ENCODE peak calls at places on chromosomes 6 and 20, in five cellular contexts. E, R, J, G and Q are unnamed samples.

GRCh38 chr6:168404560-168404959 is 36.4 kb upstream of the SMOC2 start:
- DNase-seq in E (no peak), R (no peak), J (no peak), G (no peak), Q (peak)

GRCh38 chr6:35258858-35259193 is 709 bp upstream of the ZNF76 start:
- DNase-seq in E (no peak), R (peak), J (no peak), G (no peak), Q (no peak)

GRCh38 chr6:66772785-66773184 is 1065.8 kb upstream of the EYS start:
- DNase-seq in E (no peak), R (no peak), J (no peak), G (no peak), Q (no peak)

GRCh38 chr20:23435675-23436539 is 3.6 kb upstream of the CSTL1 start:
- DNase-seq in E (peak), R (peak), J (no peak), G (no peak), Q (no peak)

GRCh38 chr6:33380272-33380981 is 11.2 kb upstream of the KIFC1 start:
- DNase-seq in E (no peak), R (no peak), J (no peak), G (no peak), Q (no peak)

GRCh38 chr6:125524356-125524755 is 222.6 kb upstream of the HDDC2 start:
- DNase-seq in E (no peak), R (no peak), J (no peak), G (no peak), Q (no peak)

GRCh38 chr6:161166677-161167076 is 107.2 kb downstream of the AGPAT4 start:
- DNase-seq in E (no peak), R (no peak), J (no peak), G (no peak), Q (no peak)

GRCh38 chr20:15740046-15740775 is 833.0 kb downstream of the KIF16B start:
- DNase-seq in E (no peak), R (no peak), J (no peak), G (no peak), Q (no peak)

GRCh38 chr20:33016581-33017109 is 9.1 kb downstream of the BPIFB2 start:
- DNase-seq in E (no peak), R (no peak), J (no peak), G (no peak), Q (no peak)

GRCh38 chr6:37314803-37315515 is 38.8 kb upstream of the RNF8 start:
- DNase-seq in E (no peak), R (peak), J (peak), G (peak), Q (no peak)

GRCh38 chr6:88870728-88871330 is 92.6 kb downstream of the RNGTT start:
- DNase-seq in E (no peak), R (no peak), J (no peak), G (peak), Q (peak)

GRCh38 chr20:44396790-44397189 is 41.3 kb downstream of the HNF4A start:
- DNase-seq in E (no peak), R (no peak), J (no peak), G (no peak), Q (no peak)

GRCh38 chr6:36138667-36139066 is 8.4 kb downstream of the MAPK13 start:
- DNase-seq in E (no peak), R (no peak), J (no peak), G (no peak), Q (peak)

GRCh38 chr6:161694995-161695394 is 421.1 kb upstream of the AGPAT4 start:
- DNase-seq in E (no peak), R (no peak), J (no peak), G (no peak), Q (no peak)

GRCh38 chr20:58636983-58637421 is 14.1 kb upstream of the STX16 start:
- DNase-seq in E (no peak), R (no peak), J (no peak), G (no peak), Q (no peak)

GRCh38 chr6:108961985-108962384 is 113.8 kb downstream of the ARMC2 start:
- DNase-seq in E (no peak), R (no peak), J (no peak), G (no peak), Q (no peak)

GRCh38 chr6:169589699-169590257 is 112.1 kb downstream of the WDR27 start:
- DNase-seq in E (no peak), R (no peak), J (no peak), G (no peak), Q (no peak)

GRCh38 chr6:54191460-54191859 is 80.2 kb downstream of the MLIP start:
- DNase-seq in E (no peak), R (no peak), J (no peak), G (no peak), Q (no peak)

GRCh38 chr6:118584906-118585305 is 36.8 kb downstream of the PLN start:
- DNase-seq in E (no peak), R (no peak), J (no peak), G (no peak), Q (no peak)

GRCh38 chr6:5617179-5617578 is 355.9 kb downstream of the FARS2 start:
- DNase-seq in E (no peak), R (no peak), J (no peak), G (no peak), Q (no peak)

GRCh38 chr6:111850288-111850937 is 22.8 kb downstream of the FYN start:
- DNase-seq in E (no peak), R (no peak), J (no peak), G (no peak), Q (peak)

GRCh38 chr6:46925563-46926253 is 4.0 kb upstream of the ADGRF5 start:
- DNase-seq in E (no peak), R (peak), J (no peak), G (no peak), Q (no peak)

GRCh38 chr6:39684790-39685485 is 40.3 kb downstream of the KIF6 start:
- DNase-seq in E (no peak), R (no peak), J (no peak), G (no peak), Q (no peak)

GRCh38 chr20:22579711-22580697 is 4.4 kb downstream of the FOXA2 start:
- DNase-seq in E (no peak), R (peak), J (no peak), G (no peak), Q (no peak)

GRCh38 chr6:5087389-5087788 is 2.2 kb downstream of the PPP1R3G start:
- DNase-seq in E (no peak), R (no peak), J (no peak), G (peak), Q (peak)

GRCh38 chr6:112013051-112013450 is 40.9 kb upstream of the CCN6 start:
- DNase-seq in E (no peak), R (no peak), J (no peak), G (no peak), Q (no peak)

GRCh38 chr6:155388546-155388945 is 67.1 kb downstream of the NOX3 start:
- DNase-seq in E (no peak), R (no peak), J (no peak), G (no peak), Q (no peak)

GRCh38 chr20:38307371-38308046 is 3.6 kb downstream of the BPI start:
- DNase-seq in E (no peak), R (no peak), J (no peak), G (no peak), Q (no peak)

GRCh38 chr6:146481527-146481926 is 62.1 kb upstream of the RAB32 start:
- DNase-seq in E (no peak), R (no peak), J (no peak), G (no peak), Q (no peak)

GRCh38 chr6:14079433-14079832 is 38.1 kb upstream of the CD83 start:
- DNase-seq in E (no peak), R (no peak), J (no peak), G (no peak), Q (no peak)

GRCh38 chr20:53157443-53158408 is 185.6 kb downstream of the TSHZ2 start:
- DNase-seq in E (no peak), R (peak), J (peak), G (peak), Q (no peak)

GRCh38 chr20:17562804-17563305 is 7.0 kb upstream of the DSTN start:
- DNase-seq in E (no peak), R (no peak), J (no peak), G (no peak), Q (peak)

GRCh38 chr20:9301129-9302072 is 213.0 kb upstream of the LAMP5 start:
- DNase-seq in E (no peak), R (no peak), J (no peak), G (no peak), Q (no peak)

GRCh38 chr6:41731561-41732086 is 3.8 kb downstream of the TFEB start:
- DNase-seq in E (no peak), R (no peak), J (no peak), G (no peak), Q (no peak)

GRCh38 chr6:41732149-41732548 is 3.3 kb downstream of the TFEB start:
- DNase-seq in E (no peak), R (no peak), J (no peak), G (no peak), Q (no peak)

GRCh38 chr6:41733707-41734665 is 1.4 kb downstream of the TFEB start:
- DNase-seq in E (peak), R (peak), J (no peak), G (no peak), Q (peak)

GRCh38 chr6:41733349-41733706 is 2.1 kb downstream of the TFEB start:
- DNase-seq in E (no peak), R (no peak), J (no peak), G (no peak), Q (peak)

GRCh38 chr6:41732601-41733348 is 2.6 kb downstream of the TFEB start:
- DNase-seq in E (no peak), R (peak), J (no peak), G (no peak), Q (no peak)
- TF ChIP-seq POLR2AphosphoS5 in E (no peak), R (no peak), J (no peak), G (no peak), Q (no peak)

GRCh38 chr20:50848846-50849673 is 54.2 kb downstream of the BCAS4 start:
- DNase-seq in E (no peak), R (peak), J (no peak), G (no peak), Q (peak)
- TF ChIP-seq POLR2AphosphoS5 in E (no peak), R (no peak), J (no peak), G (no peak), Q (no peak)

GRCh38 chr6:151098166-151098565 is 141.6 kb upstream of the AKAP12 start:
- DNase-seq in E (no peak), R (no peak), J (no peak), G (no peak), Q (no peak)

GRCh38 chr6:151101811-151102694 is 137.7 kb upstream of the AKAP12 start:
- DNase-seq in E (no peak), R (no peak), J (no peak), G (no peak), Q (no peak)

GRCh38 chr6:151097207-151097606 is 142.6 kb upstream of the AKAP12 start:
- DNase-seq in E (no peak), R (no peak), J (no peak), G (no peak), Q (no peak)

GRCh38 chr6:151100326-151100725 is 139.4 kb upstream of the AKAP12 start:
- DNase-seq in E (no peak), R (no peak), J (no peak), G (no peak), Q (no peak)

DNA sequence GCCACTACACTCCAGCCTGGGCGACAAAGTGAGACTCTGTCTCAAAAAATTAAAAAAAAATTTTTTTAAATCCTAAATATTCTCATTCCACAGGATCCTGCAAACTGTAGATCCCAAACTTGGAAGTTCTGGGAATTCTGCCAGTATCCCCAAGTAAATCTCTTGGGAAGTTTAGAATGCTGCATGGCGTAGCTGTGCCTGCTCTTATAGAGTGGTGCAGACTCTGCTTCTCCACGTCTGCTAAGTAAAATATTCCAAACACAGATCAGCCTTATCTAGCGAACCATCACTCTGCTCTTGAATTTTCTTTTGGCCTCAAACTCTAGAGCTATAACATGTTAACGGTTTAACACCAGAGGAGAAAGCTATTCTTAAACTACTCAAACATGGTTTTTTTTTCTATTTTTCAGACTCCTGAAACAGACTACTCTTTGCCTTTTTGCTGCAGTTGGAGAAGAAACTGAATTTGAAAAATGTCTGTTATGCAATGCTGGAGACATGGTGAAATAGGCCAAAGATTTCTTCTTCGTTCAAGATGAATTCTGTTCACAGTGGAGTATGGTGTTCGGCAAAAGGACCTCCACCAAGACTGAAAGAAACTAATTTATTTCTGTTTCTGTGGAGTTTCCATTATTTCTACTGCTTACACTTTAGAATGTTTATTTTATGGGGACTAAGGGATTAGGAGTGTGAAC is 138.5 kb upstream of the AKAP12 start:
- DNase-seq in E (no peak), R (no peak), J (no peak), G (no peak), Q (no peak)
- TF ChIP-seq POLR2AphosphoS5 in E (no peak), R (no peak), J (no peak), G (no peak), Q (no peak)

DNA sequence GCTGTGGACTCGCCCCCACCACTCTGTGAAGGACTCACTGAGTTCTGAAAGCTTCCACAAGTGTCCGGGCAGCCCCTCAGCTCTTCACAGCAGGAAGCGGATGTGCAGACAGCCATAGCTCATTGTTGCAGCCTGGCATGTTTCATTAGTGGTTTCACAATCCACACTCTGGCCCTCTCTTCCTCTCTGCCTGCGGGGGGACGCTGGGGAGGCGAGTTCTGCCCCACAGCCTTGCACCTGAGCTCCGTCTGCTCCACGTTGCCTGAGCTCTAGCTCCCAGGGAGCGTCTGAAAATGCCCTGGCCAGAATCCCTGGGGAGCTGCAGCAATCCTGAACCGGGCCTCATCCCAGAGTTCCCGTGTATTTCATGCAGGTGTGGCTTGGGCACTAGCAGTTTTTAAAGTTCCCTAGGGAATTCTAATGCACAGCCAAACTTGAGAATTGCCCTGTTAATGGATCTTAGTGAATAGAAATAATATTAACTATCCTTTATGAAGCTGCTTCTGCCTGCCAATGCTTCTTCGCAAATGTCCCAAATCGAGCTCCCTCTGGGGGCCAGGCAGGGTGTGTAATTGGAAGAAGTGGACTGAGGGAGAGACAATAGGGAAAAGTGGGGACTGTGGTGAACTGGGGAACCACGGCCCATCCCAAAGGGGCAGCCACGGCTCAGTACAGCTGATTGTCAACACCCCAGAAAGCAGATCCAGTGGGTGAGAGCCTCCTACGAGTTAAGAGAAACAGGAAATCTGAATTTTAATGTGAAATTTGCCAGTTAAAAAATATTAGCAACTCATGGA is 51.5 kb downstream of the CTCFL start:
- DNase-seq in E (peak), R (no peak), J (no peak), G (peak), Q (no peak)
- TF ChIP-seq POLR2AphosphoS5 in E (no peak), R (no peak), J (no peak), G (peak), Q (peak)

GRCh38 chr20:62366370-62367135 is 559 bp downstream of the LAMA5 start:
- DNase-seq in E (no peak), R (no peak), J (peak), G (no peak), Q (peak)
- TF ChIP-seq POLR2AphosphoS5 in E (no peak), R (no peak), J (no peak), G (no peak), Q (no peak)

GRCh38 chr20:3890410-3890751 is 1.2 kb downstream of the PANK2 start:
- DNase-seq in E (no peak), R (no peak), J (no peak), G (no peak), Q (no peak)
- TF ChIP-seq POLR2AphosphoS5 in E (no peak), R (no peak), J (no peak), G (no peak), Q (no peak)